ENCODE peak calls at places on chromosomes 2 and 18, in five cellular contexts. One of them, this sample, is unnamed. For H3K4me1, the result is how much of the 10 kb centered on the place peaks cover.

GRCh38 chr2:182345384-182345783 is 81.5 kb downstream of the PDE1A start:
- DNase-seq in tibial nerve: no peak
- DNase-seq in right cardiac atrium: no peak
- DNase-seq in mesendoderm: no peak
- DNase-seq in lung: no peak
- DNase-seq in this sample: no peak

GRCh38 chr18:35000457-35000856 is 40.8 kb upstream of the MAPRE2 start:
- DNase-seq in mesendoderm: no peak
- DNase-seq in tibial nerve: no peak
- DNase-seq in lung: no peak
- DNase-seq in right cardiac atrium: no peak
- DNase-seq in this sample: no peak

GRCh38 chr2:219592721-219593120 is 4.9 kb upstream of the STK11IP start:
- DNase-seq in lung: no peak
- DNase-seq in right cardiac atrium: no peak
- DNase-seq in mesendoderm: no peak
- DNase-seq in tibial nerve: no peak
- DNase-seq in this sample: no peak

GRCh38 chr2:128681351-128681906 is 362.8 kb upstream of the HS6ST1 start:
- DNase-seq in mesendoderm: peak
- DNase-seq in tibial nerve: no peak
- DNase-seq in right cardiac atrium: no peak
- DNase-seq in lung: peak
- DNase-seq in this sample: no peak

GRCh38 chr18:43620936-43621335 is 343.6 kb upstream of the SYT4 start:
- DNase-seq in tibial nerve: no peak
- DNase-seq in right cardiac atrium: peak
- DNase-seq in mesendoderm: peak
- DNase-seq in lung: no peak
- DNase-seq in this sample: no peak

GRCh38 chr2:17122887-17123501 is 395.2 kb downstream of the RAD51AP2 start:
- DNase-seq in mesendoderm: peak
- DNase-seq in right cardiac atrium: no peak
- DNase-seq in tibial nerve: no peak
- DNase-seq in lung: no peak
- DNase-seq in this sample: no peak

GRCh38 chr2:5695641-5696350 is 3.6 kb downstream of the SOX11 start:
- DNase-seq in lung: no peak
- DNase-seq in mesendoderm: peak
- DNase-seq in right cardiac atrium: no peak
- DNase-seq in tibial nerve: no peak
- DNase-seq in this sample: no peak

GRCh38 chr2:111219734-111220505 is 99.2 kb downstream of the BCL2L11 start:
- DNase-seq in lung: peak
- DNase-seq in right cardiac atrium: no peak
- DNase-seq in mesendoderm: no peak
- DNase-seq in tibial nerve: no peak
- DNase-seq in this sample: no peak

GRCh38 chr2:76998713-76999112 is 523.5 kb downstream of the LRRTM4 start:
- DNase-seq in tibial nerve: no peak
- DNase-seq in lung: no peak
- DNase-seq in right cardiac atrium: no peak
- DNase-seq in mesendoderm: no peak
- DNase-seq in this sample: no peak

GRCh38 chr18:7586379-7586778 is 19.3 kb downstream of the PTPRM start:
- DNase-seq in tibial nerve: no peak
- DNase-seq in right cardiac atrium: no peak
- DNase-seq in lung: no peak
- DNase-seq in mesendoderm: no peak
- DNase-seq in this sample: no peak

GRCh38 chr2:16650287-16651249 is 15.1 kb downstream of the CYRIA start:
- DNase-seq in lung: no peak
- DNase-seq in right cardiac atrium: no peak
- DNase-seq in tibial nerve: no peak
- DNase-seq in mesendoderm: no peak
- DNase-seq in this sample: no peak

GRCh38 chr2:162013514-162014205 is 60.4 kb downstream of the DPP4 start:
- DNase-seq in lung: no peak
- DNase-seq in mesendoderm: no peak
- DNase-seq in right cardiac atrium: no peak
- DNase-seq in tibial nerve: no peak
- DNase-seq in this sample: no peak

GRCh38 chr2:206211657-206212255 is 52.1 kb downstream of the EEF1B2 start:
- DNase-seq in tibial nerve: no peak
- DNase-seq in lung: no peak
- DNase-seq in mesendoderm: peak
- DNase-seq in right cardiac atrium: no peak
- DNase-seq in this sample: no peak

GRCh38 chr18:49025426-49025766 is 74.6 kb upstream of the SMAD7 start:
- DNase-seq in tibial nerve: no peak
- DNase-seq in right cardiac atrium: no peak
- DNase-seq in lung: no peak
- DNase-seq in mesendoderm: no peak
- DNase-seq in this sample: no peak

GRCh38 chr2:161004379-161004778 is 155.8 kb upstream of the TANK start:
- DNase-seq in right cardiac atrium: no peak
- DNase-seq in mesendoderm: no peak
- DNase-seq in lung: no peak
- DNase-seq in tibial nerve: no peak
- DNase-seq in this sample: no peak

GRCh38 chr2:240526521-240526920 is 31.3 kb downstream of the ANKMY1 start:
- DNase-seq in right cardiac atrium: no peak
- DNase-seq in tibial nerve: no peak
- DNase-seq in lung: no peak
- DNase-seq in mesendoderm: no peak
- DNase-seq in this sample: no peak

GRCh38 chr2:143482316-143482715 is 353.1 kb downstream of the ARHGAP15 start:
- DNase-seq in right cardiac atrium: no peak
- DNase-seq in tibial nerve: no peak
- DNase-seq in lung: no peak
- DNase-seq in mesendoderm: no peak
- DNase-seq in this sample: no peak

GRCh38 chr2:91442246-91442905 is 2750.9 kb downstream of the RPIA start:
- DNase-seq in mesendoderm: no peak
- DNase-seq in lung: no peak
- DNase-seq in right cardiac atrium: peak
- DNase-seq in tibial nerve: no peak
- DNase-seq in this sample: peak

GRCh38 chr2:15560404-15560987 is 638 bp downstream of the NBAS start:
- DNase-seq in right cardiac atrium: peak
- DNase-seq in lung: no peak
- DNase-seq in tibial nerve: no peak
- DNase-seq in mesendoderm: peak
- DNase-seq in this sample: no peak

GRCh38 chr18:778194-779007 is 33.6 kb downstream of the YES1 start:
- DNase-seq in lung: no peak
- DNase-seq in right cardiac atrium: no peak
- DNase-seq in mesendoderm: no peak
- DNase-seq in tibial nerve: no peak
- DNase-seq in this sample: no peak

GRCh38 chr2:209696836-209697711 is 74.6 kb upstream of the UNC80 start:
- DNase-seq in right cardiac atrium: no peak
- DNase-seq in mesendoderm: no peak
- DNase-seq in tibial nerve: no peak
- DNase-seq in lung: no peak
- DNase-seq in this sample: no peak

GRCh38 chr2:71609029-71609428 is 155.7 kb downstream of the DYSF start:
- DNase-seq in lung: no peak
- DNase-seq in tibial nerve: no peak
- DNase-seq in mesendoderm: no peak
- DNase-seq in right cardiac atrium: no peak
- DNase-seq in this sample: peak

GRCh38 chr2:207505728-207506127 is 24.0 kb upstream of the CREB1 start:
- DNase-seq in mesendoderm: peak
- DNase-seq in tibial nerve: no peak
- DNase-seq in right cardiac atrium: no peak
- DNase-seq in lung: no peak
- DNase-seq in this sample: no peak

GRCh38 chr18:22912835-22913234 is 20.3 kb upstream of the RBBP8 start:
- DNase-seq in right cardiac atrium: no peak
- DNase-seq in mesendoderm: peak
- DNase-seq in tibial nerve: no peak
- DNase-seq in lung: peak
- DNase-seq in this sample: no peak

GRCh38 chr18:47172476-47172875 is 3.7 kb downstream of the IER3IP1 start:
- DNase-seq in tibial nerve: no peak
- DNase-seq in lung: no peak
- DNase-seq in right cardiac atrium: no peak
- DNase-seq in mesendoderm: no peak
- DNase-seq in this sample: no peak
- H3K4me1 ChIP-seq in tibial nerve: under half
- H3K4me1 ChIP-seq in lung: under half
- H3K4me1 ChIP-seq in right cardiac atrium: under half
- H3K4me1 ChIP-seq in mesendoderm: under half
- H3K4me1 ChIP-seq in this sample: under half

DNA sequence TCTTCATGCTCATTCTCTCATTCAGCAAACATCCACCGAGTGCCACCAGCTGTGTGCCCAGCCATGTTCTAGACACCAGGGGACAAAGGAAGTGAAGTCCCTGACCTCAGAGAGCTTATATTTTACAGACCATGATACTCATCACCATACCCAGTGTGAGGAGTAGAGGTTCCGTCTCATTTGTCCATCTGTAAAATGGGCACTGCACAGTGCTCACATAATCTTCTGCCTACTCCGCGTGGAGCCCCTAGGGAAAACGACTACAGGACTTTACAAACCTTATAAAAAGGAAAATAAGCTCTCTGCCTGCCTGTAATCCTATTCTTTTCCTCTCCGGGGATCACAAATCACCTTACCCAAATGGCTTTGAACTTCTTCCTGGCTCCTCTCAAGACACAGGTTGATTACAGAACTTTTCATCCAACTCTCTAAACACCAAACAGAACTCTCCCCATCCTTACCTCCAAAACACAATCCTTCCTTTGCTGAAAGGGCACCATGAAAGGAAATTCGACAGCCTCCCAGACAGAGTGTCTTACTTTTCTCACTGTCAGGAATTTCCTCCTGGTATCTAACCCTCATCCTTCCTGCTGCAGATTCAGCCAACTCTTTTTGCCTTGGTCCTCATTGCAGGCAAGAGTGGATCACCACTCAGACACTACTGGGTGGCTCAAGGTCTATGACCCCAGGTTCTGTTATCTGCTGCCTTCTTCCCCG is 99.5 kb downstream of the TNS1 start:
- DNase-seq in mesendoderm: no peak
- DNase-seq in tibial nerve: no peak
- DNase-seq in right cardiac atrium: no peak
- DNase-seq in lung: no peak
- DNase-seq in this sample: no peak
- H3K4me1 ChIP-seq in mesendoderm: under half
- H3K4me1 ChIP-seq in tibial nerve: under half
- H3K4me1 ChIP-seq in right cardiac atrium: half or more
- H3K4me1 ChIP-seq in lung: under half
- H3K4me1 ChIP-seq in this sample: half or more

GRCh38 chr2:54671010-54671409 is 52.5 kb upstream of the EML6 start:
- DNase-seq in right cardiac atrium: no peak
- DNase-seq in lung: no peak
- DNase-seq in tibial nerve: no peak
- DNase-seq in mesendoderm: no peak
- DNase-seq in this sample: no peak
- H3K4me1 ChIP-seq in right cardiac atrium: under half
- H3K4me1 ChIP-seq in lung: under half
- H3K4me1 ChIP-seq in tibial nerve: under half
- H3K4me1 ChIP-seq in mesendoderm: under half
- H3K4me1 ChIP-seq in this sample: half or more

DNA sequence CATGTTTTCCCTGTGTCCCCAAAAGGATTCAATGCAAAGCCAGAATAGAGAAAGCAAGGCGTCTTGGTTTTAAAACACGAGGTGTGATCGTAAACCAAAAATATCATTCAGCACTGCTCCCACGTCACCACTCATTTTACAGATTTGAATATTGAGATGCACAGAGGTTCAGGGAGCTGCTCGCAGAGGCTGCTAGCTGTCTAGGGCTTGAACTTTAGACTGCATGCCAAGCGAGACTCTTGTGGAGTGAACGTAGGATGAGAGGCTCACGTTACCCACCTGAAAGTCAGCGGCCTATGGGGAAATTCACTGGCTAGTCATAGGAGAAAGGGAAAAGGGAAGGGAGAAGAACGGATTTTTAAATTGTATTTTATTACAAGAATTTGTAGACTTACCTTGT is 130.1 kb downstream of the MBP start:
- DNase-seq in right cardiac atrium: no peak
- DNase-seq in lung: no peak
- DNase-seq in tibial nerve: no peak
- DNase-seq in mesendoderm: no peak
- DNase-seq in this sample: no peak
- H3K4me1 ChIP-seq in right cardiac atrium: under half
- H3K4me1 ChIP-seq in lung: under half
- H3K4me1 ChIP-seq in tibial nerve: under half
- H3K4me1 ChIP-seq in mesendoderm: under half
- H3K4me1 ChIP-seq in this sample: under half

GRCh38 chr18:47253101-47253654 is 1.7 kb upstream of the SKOR2 start:
- DNase-seq in tibial nerve: no peak
- DNase-seq in mesendoderm: no peak
- DNase-seq in right cardiac atrium: no peak
- DNase-seq in lung: no peak
- DNase-seq in this sample: no peak
- H3K4me1 ChIP-seq in tibial nerve: under half
- H3K4me1 ChIP-seq in mesendoderm: under half
- H3K4me1 ChIP-seq in right cardiac atrium: under half
- H3K4me1 ChIP-seq in lung: under half
- H3K4me1 ChIP-seq in this sample: under half

GRCh38 chr2:69559696-69560482 is 83.7 kb downstream of the AAK1 start:
- DNase-seq in mesendoderm: peak
- DNase-seq in tibial nerve: no peak
- DNase-seq in right cardiac atrium: no peak
- DNase-seq in lung: no peak
- DNase-seq in this sample: no peak
- H3K4me1 ChIP-seq in mesendoderm: under half
- H3K4me1 ChIP-seq in tibial nerve: under half
- H3K4me1 ChIP-seq in right cardiac atrium: under half
- H3K4me1 ChIP-seq in lung: under half
- H3K4me1 ChIP-seq in this sample: under half

DNA sequence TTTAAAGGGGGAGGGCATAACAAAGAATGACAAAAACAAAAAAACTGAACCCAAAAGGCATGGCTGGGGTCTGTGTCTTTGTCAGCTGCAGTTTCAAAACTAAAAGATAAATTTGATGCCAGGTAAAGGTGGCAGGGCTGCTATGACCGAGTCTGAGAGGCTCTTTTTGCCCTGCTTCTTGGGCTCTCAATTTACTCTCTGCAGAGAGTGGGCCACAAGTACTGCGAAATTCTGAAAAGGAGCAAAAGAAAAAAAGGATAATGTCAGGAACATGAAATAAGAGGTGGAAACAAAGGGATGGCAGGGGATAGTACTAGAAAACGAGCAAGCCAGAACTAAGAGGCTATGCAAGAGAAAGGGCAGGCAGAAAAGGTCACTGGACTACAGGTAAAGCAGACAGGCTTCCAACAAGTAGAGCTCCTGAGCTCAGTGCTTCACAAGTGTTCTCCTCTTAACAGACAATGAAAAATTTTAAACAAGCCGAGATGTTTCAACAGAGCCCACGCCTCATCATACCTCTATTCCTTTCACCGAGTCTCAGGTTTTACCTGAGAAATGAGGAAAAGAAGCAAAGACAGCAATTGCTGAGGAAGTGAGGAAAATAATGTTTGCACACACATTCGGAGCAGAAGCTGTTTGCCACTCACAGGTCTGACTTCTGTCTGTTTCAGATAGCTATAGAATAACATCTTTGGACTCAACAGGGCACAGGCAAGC is 7.3 kb downstream of the IRS1 start:
- DNase-seq in right cardiac atrium: no peak
- DNase-seq in tibial nerve: no peak
- DNase-seq in lung: no peak
- DNase-seq in mesendoderm: peak
- DNase-seq in this sample: no peak
- H3K4me1 ChIP-seq in right cardiac atrium: under half
- H3K4me1 ChIP-seq in tibial nerve: under half
- H3K4me1 ChIP-seq in lung: under half
- H3K4me1 ChIP-seq in mesendoderm: under half
- H3K4me1 ChIP-seq in this sample: half or more